ENCODE peak calls at places on chromosome 22, in six cellular contexts. One of them, this sample, is unnamed.

GRCh38 chr22:40236131-40236665 is 58.5 kb downstream of the TNRC6B start:
- DNase-seq in spleen: no peak
- DNase-seq in brain microvascular endothelial cell: no peak
- DNase-seq in fibroblast of pulmonary artery: no peak
- DNase-seq in Caco-2: no peak
- DNase-seq in fibroblast of lung: no peak
- DNase-seq in this sample: no peak

GRCh38 chr22:17205432-17205831 is 13.8 kb downstream of the ADA2 start:
- DNase-seq in spleen: no peak
- DNase-seq in brain microvascular endothelial cell: no peak
- DNase-seq in fibroblast of pulmonary artery: no peak
- DNase-seq in Caco-2: no peak
- DNase-seq in fibroblast of lung: no peak
- DNase-seq in this sample: no peak

GRCh38 chr22:24695958-24696511 is 78.5 kb downstream of the PIWIL3 start:
- DNase-seq in spleen: no peak
- DNase-seq in brain microvascular endothelial cell: peak
- DNase-seq in fibroblast of pulmonary artery: peak
- DNase-seq in Caco-2: no peak
- DNase-seq in fibroblast of lung: peak
- DNase-seq in this sample: peak

GRCh38 chr22:30202531-30203006 is 44.0 kb downstream of the LIF start:
- DNase-seq in spleen: no peak
- DNase-seq in brain microvascular endothelial cell: no peak
- DNase-seq in fibroblast of pulmonary artery: peak
- DNase-seq in Caco-2: no peak
- DNase-seq in fibroblast of lung: peak
- DNase-seq in this sample: no peak

GRCh38 chr22:36358533-36359171 is 29.1 kb downstream of the MYH9 start:
- DNase-seq in spleen: no peak
- DNase-seq in brain microvascular endothelial cell: no peak
- DNase-seq in fibroblast of pulmonary artery: no peak
- DNase-seq in Caco-2: no peak
- DNase-seq in fibroblast of lung: peak
- DNase-seq in this sample: no peak

GRCh38 chr22:35023692-35024363 is 42.1 kb upstream of the ISX start:
- DNase-seq in spleen: peak
- DNase-seq in brain microvascular endothelial cell: peak
- DNase-seq in fibroblast of pulmonary artery: peak
- DNase-seq in Caco-2: peak
- DNase-seq in fibroblast of lung: peak
- DNase-seq in this sample: peak

GRCh38 chr22:45034156-45034555 is 24.4 kb upstream of the PHF21B start:
- DNase-seq in spleen: no peak
- DNase-seq in brain microvascular endothelial cell: no peak
- DNase-seq in fibroblast of pulmonary artery: no peak
- DNase-seq in Caco-2: no peak
- DNase-seq in fibroblast of lung: no peak
- DNase-seq in this sample: no peak

GRCh38 chr22:29043906-29044575 is 17.6 kb downstream of the C22orf31 start:
- DNase-seq in spleen: no peak
- DNase-seq in brain microvascular endothelial cell: peak
- DNase-seq in fibroblast of pulmonary artery: peak
- DNase-seq in Caco-2: no peak
- DNase-seq in fibroblast of lung: peak
- DNase-seq in this sample: no peak

GRCh38 chr22:42313804-42314581 is 43.5 kb upstream of the TCF20 start:
- DNase-seq in spleen: no peak
- DNase-seq in brain microvascular endothelial cell: peak
- DNase-seq in fibroblast of pulmonary artery: peak
- DNase-seq in Caco-2: peak
- DNase-seq in fibroblast of lung: peak
- DNase-seq in this sample: no peak

GRCh38 chr22:38841211-38841610 is 2.6 kb downstream of the NPTXR start:
- DNase-seq in spleen: peak
- DNase-seq in brain microvascular endothelial cell: no peak
- DNase-seq in fibroblast of pulmonary artery: no peak
- DNase-seq in Caco-2: no peak
- DNase-seq in fibroblast of lung: no peak
- DNase-seq in this sample: no peak

GRCh38 chr22:38350444-38351359 is 33.5 kb upstream of the CSNK1E start:
- DNase-seq in spleen: peak
- DNase-seq in brain microvascular endothelial cell: no peak
- DNase-seq in fibroblast of pulmonary artery: no peak
- DNase-seq in Caco-2: peak
- DNase-seq in fibroblast of lung: no peak
- DNase-seq in this sample: no peak

GRCh38 chr22:31087744-31088215 is 6.7 kb downstream of the SMTN start:
- DNase-seq in spleen: no peak
- DNase-seq in brain microvascular endothelial cell: no peak
- DNase-seq in fibroblast of pulmonary artery: no peak
- DNase-seq in Caco-2: no peak
- DNase-seq in fibroblast of lung: no peak
- DNase-seq in this sample: no peak

GRCh38 chr22:44389181-44389580 is 76.4 kb upstream of the SHISAL1 start:
- DNase-seq in spleen: peak
- DNase-seq in brain microvascular endothelial cell: no peak
- DNase-seq in fibroblast of pulmonary artery: no peak
- DNase-seq in Caco-2: no peak
- DNase-seq in fibroblast of lung: no peak
- DNase-seq in this sample: no peak

GRCh38 chr22:32354360-32355351 is 3.0 kb upstream of the RFPL3 start:
- DNase-seq in spleen: no peak
- DNase-seq in brain microvascular endothelial cell: peak
- DNase-seq in fibroblast of pulmonary artery: peak
- DNase-seq in Caco-2: no peak
- DNase-seq in fibroblast of lung: peak
- DNase-seq in this sample: peak

GRCh38 chr22:39526736-39527171 is 5.8 kb downstream of the RPS19BP1 start:
- DNase-seq in spleen: peak
- DNase-seq in brain microvascular endothelial cell: no peak
- DNase-seq in fibroblast of pulmonary artery: no peak
- DNase-seq in Caco-2: no peak
- DNase-seq in fibroblast of lung: no peak
- DNase-seq in this sample: peak

GRCh38 chr22:23285734-23286133 is 105.4 kb downstream of the BCR start:
- DNase-seq in spleen: no peak
- DNase-seq in brain microvascular endothelial cell: peak
- DNase-seq in fibroblast of pulmonary artery: peak
- DNase-seq in Caco-2: no peak
- DNase-seq in fibroblast of lung: peak
- DNase-seq in this sample: no peak

GRCh38 chr22:38572065-38572464 is 2.1 kb upstream of the DMC1 start:
- DNase-seq in spleen: no peak
- DNase-seq in brain microvascular endothelial cell: peak
- DNase-seq in fibroblast of pulmonary artery: peak
- DNase-seq in Caco-2: no peak
- DNase-seq in fibroblast of lung: peak
- DNase-seq in this sample: peak

GRCh38 chr22:41563051-41563711 is 2.4 kb downstream of the CSDC2 start:
- DNase-seq in spleen: no peak
- DNase-seq in brain microvascular endothelial cell: peak
- DNase-seq in fibroblast of pulmonary artery: peak
- DNase-seq in Caco-2: no peak
- DNase-seq in fibroblast of lung: peak
- DNase-seq in this sample: no peak

DNA sequence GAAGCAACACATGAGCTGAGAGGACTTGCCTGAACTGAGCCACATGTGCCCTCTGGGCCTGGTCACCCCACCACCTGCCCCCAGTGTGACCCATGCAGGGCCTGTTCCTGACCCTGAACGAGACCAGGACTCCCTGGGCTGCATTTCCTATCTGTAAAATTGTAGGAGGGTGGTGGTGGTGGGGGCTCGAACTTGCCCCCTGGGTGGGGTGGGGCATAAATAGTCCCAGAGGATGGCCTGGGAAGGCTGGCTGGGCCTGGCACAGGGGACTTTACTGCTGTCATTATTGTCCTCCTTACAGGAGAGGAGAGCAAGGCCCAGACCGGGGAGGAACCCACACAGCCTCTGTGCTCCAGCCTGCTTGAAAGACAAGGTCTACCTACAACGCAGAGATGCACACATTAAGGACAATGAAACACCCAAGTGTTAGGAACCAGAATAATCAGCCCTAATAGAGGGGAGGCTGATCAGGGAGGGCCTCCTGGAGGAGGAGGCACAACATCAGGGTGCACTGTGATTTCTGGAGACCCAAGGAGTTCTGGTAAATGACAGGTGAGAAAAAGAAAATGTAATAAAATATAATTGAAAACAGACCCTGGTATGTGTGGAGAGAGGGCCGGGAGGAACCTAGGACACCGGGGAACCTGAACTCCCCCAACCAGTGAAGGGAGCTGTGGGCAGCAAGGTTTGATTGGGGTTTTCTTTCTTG is 2.8 kb upstream of the AIFM3 start:
- DNase-seq in spleen: peak
- DNase-seq in brain microvascular endothelial cell: no peak
- DNase-seq in fibroblast of pulmonary artery: no peak
- DNase-seq in Caco-2: no peak
- DNase-seq in fibroblast of lung: no peak
- DNase-seq in this sample: no peak
- H3K4me3 ChIP-seq in spleen: peak
- H3K4me3 ChIP-seq in brain microvascular endothelial cell: no peak
- H3K4me3 ChIP-seq in fibroblast of pulmonary artery: peak
- H3K4me3 ChIP-seq in Caco-2: peak
- H3K4me3 ChIP-seq in fibroblast of lung: peak
- H3K4me3 ChIP-seq in this sample: no peak

GRCh38 chr22:48359613-48359965 is 1468.1 kb downstream of the BRD1 start:
- DNase-seq in spleen: peak
- DNase-seq in brain microvascular endothelial cell: no peak
- DNase-seq in fibroblast of pulmonary artery: no peak
- DNase-seq in Caco-2: no peak
- DNase-seq in fibroblast of lung: no peak
- DNase-seq in this sample: no peak

GRCh38 chr22:48362736-48363404 is 1464.8 kb downstream of the BRD1 start:
- DNase-seq in spleen: peak
- DNase-seq in brain microvascular endothelial cell: no peak
- DNase-seq in fibroblast of pulmonary artery: no peak
- DNase-seq in Caco-2: no peak
- DNase-seq in fibroblast of lung: no peak
- DNase-seq in this sample: no peak

GRCh38 chr22:48357961-48358360 is 1469.7 kb downstream of the BRD1 start:
- DNase-seq in spleen: peak
- DNase-seq in brain microvascular endothelial cell: no peak
- DNase-seq in fibroblast of pulmonary artery: no peak
- DNase-seq in Caco-2: no peak
- DNase-seq in fibroblast of lung: no peak
- DNase-seq in this sample: no peak

GRCh38 chr22:48358886-48359612 is 1468.6 kb downstream of the BRD1 start:
- DNase-seq in spleen: peak
- DNase-seq in brain microvascular endothelial cell: no peak
- DNase-seq in fibroblast of pulmonary artery: no peak
- DNase-seq in Caco-2: no peak
- DNase-seq in fibroblast of lung: no peak
- DNase-seq in this sample: no peak

GRCh38 chr22:48361099-48361639 is 1466.5 kb downstream of the BRD1 start:
- DNase-seq in spleen: no peak
- DNase-seq in brain microvascular endothelial cell: no peak
- DNase-seq in fibroblast of pulmonary artery: no peak
- DNase-seq in Caco-2: no peak
- DNase-seq in fibroblast of lung: no peak
- DNase-seq in this sample: no peak
- H3K4me3 ChIP-seq in spleen: no peak
- H3K4me3 ChIP-seq in brain microvascular endothelial cell: no peak
- H3K4me3 ChIP-seq in fibroblast of pulmonary artery: no peak
- H3K4me3 ChIP-seq in Caco-2: no peak
- H3K4me3 ChIP-seq in fibroblast of lung: no peak
- H3K4me3 ChIP-seq in this sample: no peak

DNA sequence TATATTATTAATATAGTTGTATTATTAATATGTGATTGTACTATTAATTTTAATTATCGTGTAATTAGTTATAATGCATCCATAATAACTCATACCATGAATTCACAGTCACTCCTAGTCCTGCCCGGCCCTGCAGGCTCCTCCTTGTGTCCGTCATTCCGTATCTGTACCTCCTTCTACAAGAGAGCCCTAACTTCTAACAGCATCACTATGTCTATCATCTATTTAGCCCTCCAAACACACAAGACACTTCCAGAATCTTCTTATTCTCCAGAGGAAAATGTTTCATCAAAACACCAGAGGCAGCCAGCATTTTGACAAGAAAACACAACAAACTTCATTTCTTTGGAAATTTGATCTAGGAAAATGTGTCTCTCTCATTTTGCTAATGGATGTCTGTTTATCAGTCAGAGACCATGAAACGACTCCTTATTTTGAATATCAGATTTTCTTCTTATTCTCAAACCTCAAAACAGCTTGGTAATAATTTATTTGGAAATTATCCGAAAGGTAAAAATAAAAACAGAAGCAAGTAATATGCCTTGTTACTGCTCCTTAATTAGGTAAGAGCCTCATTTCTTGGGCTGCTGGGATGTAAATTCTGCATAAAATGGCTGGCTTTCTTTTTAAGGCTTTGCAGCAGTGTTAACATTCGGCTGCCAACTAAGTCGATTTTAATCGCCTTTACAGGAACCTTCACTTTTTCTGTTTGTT is 23.1 kb upstream of the SEPTIN5 start:
- DNase-seq in spleen: no peak
- DNase-seq in brain microvascular endothelial cell: no peak
- DNase-seq in fibroblast of pulmonary artery: no peak
- DNase-seq in Caco-2: no peak
- DNase-seq in fibroblast of lung: no peak
- DNase-seq in this sample: no peak
- H3K4me3 ChIP-seq in spleen: no peak
- H3K4me3 ChIP-seq in brain microvascular endothelial cell: no peak
- H3K4me3 ChIP-seq in fibroblast of pulmonary artery: no peak
- H3K4me3 ChIP-seq in Caco-2: peak
- H3K4me3 ChIP-seq in fibroblast of lung: peak
- H3K4me3 ChIP-seq in this sample: no peak

GRCh38 chr22:49451070-49451840 is 376.4 kb downstream of the BRD1 start:
- DNase-seq in spleen: no peak
- DNase-seq in brain microvascular endothelial cell: no peak
- DNase-seq in fibroblast of pulmonary artery: no peak
- DNase-seq in Caco-2: no peak
- DNase-seq in fibroblast of lung: no peak
- DNase-seq in this sample: no peak

GRCh38 chr22:49452362-49452946 is 375.2 kb downstream of the BRD1 start:
- DNase-seq in spleen: no peak
- DNase-seq in brain microvascular endothelial cell: no peak
- DNase-seq in fibroblast of pulmonary artery: no peak
- DNase-seq in Caco-2: no peak
- DNase-seq in fibroblast of lung: no peak
- DNase-seq in this sample: no peak

GRCh38 chr22:49449811-49450386 is 377.8 kb downstream of the BRD1 start:
- DNase-seq in spleen: no peak
- DNase-seq in brain microvascular endothelial cell: no peak
- DNase-seq in fibroblast of pulmonary artery: no peak
- DNase-seq in Caco-2: no peak
- DNase-seq in fibroblast of lung: no peak
- DNase-seq in this sample: no peak

GRCh38 chr22:49449377-49449776 is 378.3 kb downstream of the BRD1 start:
- DNase-seq in spleen: no peak
- DNase-seq in brain microvascular endothelial cell: no peak
- DNase-seq in fibroblast of pulmonary artery: no peak
- DNase-seq in Caco-2: no peak
- DNase-seq in fibroblast of lung: no peak
- DNase-seq in this sample: no peak

DNA sequence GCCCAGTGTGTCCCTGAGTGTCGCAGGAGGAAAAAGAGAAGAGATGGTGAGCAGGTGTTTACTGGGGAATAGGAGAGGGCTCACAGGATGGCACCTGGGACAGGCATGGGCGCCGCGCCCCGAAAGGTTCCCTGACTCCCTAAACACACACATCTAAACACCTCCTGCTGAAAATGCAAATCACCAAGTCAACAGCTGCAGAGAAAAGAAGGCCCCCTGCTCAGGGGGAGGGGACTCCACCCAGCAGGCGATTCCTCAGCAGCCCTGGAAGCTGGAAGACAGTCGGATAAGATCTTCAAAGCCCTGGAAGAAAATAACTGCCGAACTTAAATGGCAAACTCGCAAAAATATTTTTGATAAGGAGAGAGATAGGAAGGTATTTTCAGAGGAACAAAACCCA is 377.2 kb downstream of the BRD1 start:
- DNase-seq in spleen: no peak
- DNase-seq in brain microvascular endothelial cell: no peak
- DNase-seq in fibroblast of pulmonary artery: no peak
- DNase-seq in Caco-2: no peak
- DNase-seq in fibroblast of lung: no peak
- DNase-seq in this sample: no peak
- H3K4me3 ChIP-seq in spleen: no peak
- H3K4me3 ChIP-seq in brain microvascular endothelial cell: no peak
- H3K4me3 ChIP-seq in fibroblast of pulmonary artery: no peak
- H3K4me3 ChIP-seq in Caco-2: no peak
- H3K4me3 ChIP-seq in fibroblast of lung: no peak
- H3K4me3 ChIP-seq in this sample: no peak